ENCODE peak calls at places on chromosomes 5 and 9, in four cellular contexts. K is fibroblast of lung, C is adrenal gland, O is IMR-90. W is an unnamed sample.

GRCh38 chr5:3118321-3118720 is 366.8 kb upstream of the IRX2 start:
- DNase-seq in K (no peak), C (no peak), O (no peak), W (no peak)

GRCh38 chr9:36974731-36975130 is 59.3 kb downstream of the PAX5 start:
- DNase-seq in K (no peak), C (no peak), O (no peak), W (no peak)

GRCh38 chr9:29214162-29214520 is 1640.9 kb upstream of the C9orf72 start:
- DNase-seq in K (no peak), C (no peak), O (no peak), W (peak; percentile 78)

GRCh38 chr5:32711693-32712462 is 757 bp downstream of the NPR3 start:
- DNase-seq in K (peak; percentile 47), C (peak; percentile 44), O (peak; percentile 49), W (peak; percentile 42)

GRCh38 chr5:14528926-14529325 is 52.7 kb upstream of the OTULINL start:
- DNase-seq in K (no peak), C (no peak), O (no peak), W (no peak)

GRCh38 chr5:3490962-3491477 is 104.6 kb upstream of the IRX1 start:
- DNase-seq in K (no peak), C (no peak), O (no peak), W (no peak)

GRCh38 chr5:40474250-40474649 is 205.5 kb upstream of the PTGER4 start:
- DNase-seq in K (no peak), C (no peak), O (no peak), W (no peak)

GRCh38 chr9:134670042-134670525 is 28.5 kb downstream of the COL5A1 start:
- DNase-seq in K (peak; percentile 82), C (no peak), O (peak; percentile 94), W (no peak)

GRCh38 chr9:133054966-133055365 is 6.8 kb upstream of the CEL start:
- DNase-seq in K (peak; percentile 8), C (no peak), O (peak; percentile 40), W (no peak)

GRCh38 chr5:73532195-73532594 is 33.2 kb downstream of the ANKRA2 start:
- DNase-seq in K (no peak), C (no peak), O (no peak), W (no peak)

GRCh38 chr5:73528248-73528647 is 30.0 kb downstream of the BTF3 start:
- DNase-seq in K (no peak), C (no peak), O (no peak), W (no peak)

GRCh38 chr5:73529081-73529480 is 30.8 kb downstream of the BTF3 start:
- DNase-seq in K (peak; percentile 62), C (no peak), O (no peak), W (no peak)

GRCh38 chr5:73534001-73534547 is 31.4 kb downstream of the ANKRA2 start:
- DNase-seq in K (peak; percentile 69), C (no peak), O (peak; percentile 76), W (no peak)

GRCh38 chr5:73531356-73531755 is 33.1 kb downstream of the BTF3 start:
- DNase-seq in K (no peak), C (no peak), O (no peak), W (no peak)
- H3K4me3 ChIP-seq in K (no peak overlapping the region), C (no peak overlapping the region), O (no peak overlapping the region), W (no peak overlapping the region)

DNA sequence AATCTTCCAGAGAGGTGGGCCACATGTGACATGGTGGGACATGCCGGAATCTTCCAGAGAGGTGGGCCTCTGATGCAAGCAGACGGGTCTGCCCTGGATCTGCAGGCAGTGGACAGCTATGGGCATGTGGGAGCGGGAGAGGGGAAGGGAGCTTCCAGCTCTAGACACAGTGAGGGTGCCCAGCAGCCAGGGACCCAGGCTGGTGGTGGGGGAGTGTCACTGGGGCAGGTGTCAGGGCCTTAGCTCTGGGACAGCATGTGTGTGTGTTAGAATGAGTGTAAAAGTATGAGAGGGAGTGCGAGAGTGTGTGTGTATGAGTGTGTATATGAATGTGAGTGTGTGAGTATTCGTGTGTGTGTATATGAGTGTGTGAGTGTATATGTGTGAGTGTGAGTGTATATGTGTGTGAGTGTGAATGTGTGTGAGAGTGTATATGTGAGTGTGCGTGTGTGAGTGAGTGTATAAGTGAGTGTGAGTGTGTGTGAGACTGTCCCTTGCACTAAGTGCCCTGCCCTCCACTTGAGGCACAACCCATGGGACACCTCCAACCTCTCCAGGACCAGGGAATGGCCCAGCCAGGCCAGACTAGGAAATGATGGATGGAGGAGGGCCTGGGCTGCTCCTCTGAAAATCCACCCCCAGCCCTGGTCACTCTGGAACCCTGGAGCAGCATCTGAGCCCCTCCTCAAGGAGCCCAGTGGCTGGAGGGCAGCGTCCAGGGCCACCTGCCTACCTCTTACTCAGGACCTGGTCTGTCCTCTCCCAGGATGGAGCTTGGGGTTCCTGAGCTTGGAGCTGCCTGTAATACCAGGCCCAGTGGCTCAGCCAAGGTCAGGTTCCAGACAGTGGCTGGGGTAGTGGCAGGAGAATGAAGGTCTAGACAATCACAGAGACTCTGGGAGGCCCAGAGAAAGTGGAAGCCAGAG is 122.2 kb downstream of the C9orf50 start:
- DNase-seq in K (no peak), C (peak; percentile 36), O (no peak), W (no peak)
- H3K4me1 ChIP-seq in K (peaks cover 33% of the 10 kb centered on the region), C (peaks cover 35% of the 10 kb centered on the region), O (peaks cover 40% of the 10 kb centered on the region), W (peaks cover 50% of the 10 kb centered on the region)

DNA sequence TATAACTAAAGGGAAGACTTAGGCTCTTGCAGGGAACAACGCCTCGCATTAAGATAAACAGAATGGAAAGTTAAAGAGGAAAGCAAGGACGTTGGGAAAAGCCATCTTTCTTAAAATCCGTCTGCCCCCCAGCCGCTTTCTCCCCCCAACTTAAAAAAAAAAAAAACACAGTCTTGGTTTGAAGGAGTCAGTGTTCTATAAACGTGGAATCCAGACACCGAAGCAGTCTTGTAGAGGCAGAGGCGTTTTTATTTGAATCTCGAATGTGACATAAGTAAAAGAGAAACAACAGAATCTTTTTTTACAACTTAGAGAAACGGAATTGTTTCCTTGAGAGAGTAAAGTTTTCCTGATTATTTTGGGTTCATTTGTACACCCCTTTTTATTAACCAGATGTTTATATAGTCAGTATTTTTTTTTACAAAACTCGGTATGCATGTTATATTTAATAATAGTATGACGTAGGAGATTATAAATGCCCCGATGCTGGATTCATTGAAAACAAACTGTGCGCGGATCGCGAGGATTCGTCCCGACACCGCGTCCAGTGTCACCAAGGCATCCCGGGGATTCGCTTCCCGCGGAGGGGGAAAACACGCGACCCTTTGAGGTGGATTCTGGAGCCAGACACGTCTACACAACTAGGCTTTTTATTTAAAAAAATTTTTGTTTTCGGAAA is 6.8 kb downstream of the PTCH1 start:
- DNase-seq in K (no peak), C (no peak), O (no peak), W (peak; percentile 31)
- H3K27ac ChIP-seq in K (peak overlapping the region; percentile 81), C (peak overlapping the region; percentile 76), O (peak overlapping the region; percentile 73), W (peak overlapping the region; percentile 95)

DNA sequence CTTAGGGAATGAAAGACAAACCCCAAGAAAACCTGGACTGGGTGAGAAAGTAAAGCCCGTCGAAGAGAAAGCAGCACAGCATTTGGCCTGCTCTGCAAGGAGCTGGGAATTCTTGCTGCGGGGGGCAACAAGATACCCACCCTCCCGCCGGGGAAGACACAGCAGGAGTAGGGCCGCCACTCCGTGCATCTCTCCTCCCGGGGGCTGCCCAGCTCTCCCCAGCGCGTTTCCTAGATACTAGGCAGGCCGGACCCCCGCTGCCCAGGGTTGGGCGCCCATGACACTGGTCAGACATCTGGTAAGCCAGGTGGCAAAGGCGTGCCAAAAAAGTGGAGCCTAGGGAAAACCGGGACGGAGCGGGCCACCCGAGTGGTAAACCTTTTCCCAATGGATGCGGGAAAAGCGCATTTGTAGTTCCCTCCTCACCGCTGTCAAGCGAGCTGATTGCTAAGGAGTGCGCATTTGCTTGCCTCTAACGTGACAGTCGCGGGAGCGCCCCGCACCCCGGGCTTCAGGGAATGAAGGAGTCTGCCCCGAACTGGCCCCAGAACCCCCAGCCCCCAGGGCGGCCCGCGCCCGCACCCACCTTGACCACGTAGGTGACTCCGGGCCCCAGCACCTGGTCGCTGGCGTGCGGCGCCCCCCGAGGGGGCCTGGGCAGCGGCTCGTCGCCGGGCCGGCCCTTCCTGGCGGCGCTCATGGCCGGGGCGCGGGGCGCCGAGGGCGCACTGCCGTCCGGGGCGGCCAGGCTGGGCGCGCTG is 1.0 kb downstream of the SHC3 start:
- DNase-seq in K (peak; percentile 41), C (peak; percentile 56), O (no peak), W (no peak)
- H3K4me3 ChIP-seq in K (peak overlapping the region; percentile 71), C (no peak overlapping the region), O (peak overlapping the region; percentile 87), W (peak overlapping the region; percentile 4)

DNA sequence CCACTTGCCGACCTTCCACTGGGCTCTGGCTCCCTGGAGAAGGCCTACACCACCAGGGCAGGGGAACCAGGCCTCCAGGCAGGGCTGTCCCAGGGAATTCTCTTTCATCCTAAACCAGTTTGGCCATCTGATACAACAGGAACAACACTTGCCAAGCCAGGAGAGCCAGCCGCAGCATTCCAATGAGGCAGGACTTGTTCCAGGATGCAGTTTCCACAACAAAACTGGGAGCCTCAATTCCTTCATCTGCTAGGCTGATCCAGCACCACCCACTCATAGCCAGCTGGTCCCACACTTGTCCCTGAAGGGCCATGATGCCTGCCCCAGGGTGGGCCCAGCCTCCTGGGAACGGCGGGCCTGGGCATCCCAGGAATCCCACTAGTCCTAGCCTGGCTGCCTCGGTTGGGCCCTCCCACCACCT is 26.0 kb downstream of the BICD2 start:
- DNase-seq in K (no peak), C (no peak), O (no peak), W (no peak)
- H3K4me1 ChIP-seq in K (peaks cover 2% of the 10 kb centered on the region), C (peaks cover 32% of the 10 kb centered on the region), O (peaks cover 14% of the 10 kb centered on the region), W (peaks cover 38% of the 10 kb centered on the region)

GRCh38 chr5:76811214-76811613 is 7.6 kb upstream of the F2RL1 start:
- DNase-seq in K (no peak), C (no peak), O (peak; percentile 73), W (no peak)

GRCh38 chr5:76807296-76807695 is 11.5 kb upstream of the F2RL1 start:
- DNase-seq in K (peak; percentile 76), C (no peak), O (peak; percentile 89), W (no peak)

GRCh38 chr5:76810236-76810635 is 8.6 kb upstream of the F2RL1 start:
- DNase-seq in K (no peak), C (no peak), O (no peak), W (no peak)

GRCh38 chr5:76808142-76808691 is 10.6 kb upstream of the F2RL1 start:
- DNase-seq in K (no peak), C (no peak), O (no peak), W (no peak)

DNA sequence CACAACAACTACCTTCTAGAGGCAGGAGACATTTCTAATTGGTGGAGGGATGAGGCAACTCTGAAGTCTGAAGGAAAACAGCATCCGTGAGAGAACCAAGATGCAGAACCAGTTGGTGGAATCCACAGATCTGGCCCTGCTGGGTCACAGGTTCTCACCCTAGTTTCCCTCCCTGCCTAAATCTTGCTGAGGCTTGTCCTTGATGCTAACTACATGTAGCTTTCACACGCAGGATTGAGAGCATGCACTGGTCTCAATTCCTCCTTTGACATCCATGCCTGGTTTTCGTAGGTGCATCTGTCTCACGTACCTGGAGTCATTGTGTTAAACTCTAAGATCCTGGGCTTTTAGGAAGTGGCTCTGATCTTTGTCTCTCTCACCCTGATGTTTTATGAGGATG is 9.7 kb upstream of the F2RL1 start:
- DNase-seq in K (no peak), C (no peak), O (no peak), W (no peak)
- H3K27ac ChIP-seq in K (no peak overlapping the region), C (no peak overlapping the region), O (no peak overlapping the region), W (no peak overlapping the region)

GRCh38 chr5:67188274-67188857 is 8.2 kb downstream of the CD180 start:
- DNase-seq in K (no peak), C (no peak), O (no peak), W (no peak)
- H3K4me3 ChIP-seq in K (no peak overlapping the region), C (no peak overlapping the region), O (no peak overlapping the region), W (no peak overlapping the region)

GRCh38 chr9:128098017-128098935 is 29.3 kb downstream of the PTGES2 start:
- DNase-seq in K (peak; percentile 98), C (peak; percentile 99), O (peak; percentile 98), W (peak; percentile 98)
- H3K4me1 ChIP-seq in K (peaks cover 40% of the 10 kb centered on the region), C (peaks cover 52% of the 10 kb centered on the region), O (peaks cover 35% of the 10 kb centered on the region), W (peaks cover 72% of the 10 kb centered on the region)

W was measured in testis.